ENCODE peak calls at places on chromosome 10, in seven cellular contexts. V is psoas muscle; A is choroid plexus epithelial cell; F is mammary epithelial cell; G is nephron progenitor cell; J is IMR-90; L is naive thymus-derived CD8-positive, alpha-beta T cell. D is an unnamed sample.

GRCh38 chr10:22246680-22247391 is 29.0 kb upstream of the EBLN1 start:
- DNase-seq in V (no peak), A (peak; percentile 77), F (peak; percentile 97), G (no peak), J (peak; percentile 34), L (no peak), D (peak; percentile 79)

GRCh38 chr10:45560262-45560661 is 112.3 kb downstream of the ZFAND4 start:
- DNase-seq in V (no peak), A (no peak), F (no peak), G (no peak), J (no peak), L (no peak), D (no peak)

GRCh38 chr10:7670157-7670556 is 3.4 kb upstream of the ITIH5 start:
- DNase-seq in V (no peak), A (no peak), F (no peak), G (no peak), J (no peak), L (no peak), D (no peak)

GRCh38 chr10:86203162-86203905 is 163.3 kb downstream of the GRID1 start:
- DNase-seq in V (no peak), A (peak; percentile 2), F (no peak), G (peak; percentile 86), J (peak; percentile 10), L (no peak), D (no peak)

GRCh38 chr10:21732067-21732772 is 198.2 kb downstream of the MLLT10 start:
- DNase-seq in V (peak; percentile 52), A (peak; percentile 93), F (no peak), G (peak; percentile 74), J (peak; percentile 82), L (peak; percentile 17), D (peak; percentile 77)

GRCh38 chr10:130571674-130572073 is 435.5 kb downstream of the GLRX3 start:
- DNase-seq in V (no peak), A (no peak), F (no peak), G (no peak), J (no peak), L (no peak), D (no peak)

GRCh38 chr10:12834116-12834515 is 167.4 kb downstream of the CCDC3 start:
- DNase-seq in V (no peak), A (no peak), F (no peak), G (no peak), J (no peak), L (no peak), D (no peak)

GRCh38 chr10:46239999-46240683 is 46.7 kb upstream of the ANTXRL start:
- DNase-seq in V (no peak), A (no peak), F (no peak), G (no peak), J (no peak), L (no peak), D (no peak)

GRCh38 chr10:47152861-47153349 is 147.1 kb upstream of the GDF10 start:
- DNase-seq in V (no peak), A (peak; percentile 28), F (peak; percentile 89), G (no peak), J (no peak), L (no peak), D (peak; percentile 30)